ENCODE peak calls at places on chromosomes 13 and 19, in eight cellular contexts. R is stomach, K is heart left ventricle, E is thyroid gland, U is spleen, W is tibial nerve, M is HCT116, B is uterus. I is an unnamed sample.
A peak's percentile ranks its signal among the peaks of the same experiment; 100 is the strongest.

GRCh38 chr13:97853550-97853949 is 99.9 kb upstream of the IPO5 start:
- DNase-seq in R (no peak), K (no peak), E (no peak), U (no peak), W (no peak), M (no peak), B (no peak), I (no peak)

GRCh38 chr19:16441661-16442071 is 30.1 kb downstream of the EPS15L1 start:
- DNase-seq in R (no peak), K (no peak), E (peak; percentile 41), U (no peak), W (no peak), M (no peak), B (no peak), I (no peak)

GRCh38 chr13:39394811-39395685 is 207.9 kb downstream of the LHFPL6 start:
- DNase-seq in R (no peak), K (no peak), E (no peak), U (no peak), W (no peak), M (no peak), B (no peak), I (no peak)

GRCh38 chr13:113211774-113212173 is 2.4 kb downstream of the CUL4A start:
- DNase-seq in R (no peak), K (no peak), E (no peak), U (no peak), W (no peak), M (no peak), B (no peak), I (no peak)

GRCh38 chr19:55105237-55105636 is 12.2 kb downstream of the PPP1R12C start:
- DNase-seq in R (no peak), K (no peak), E (no peak), U (no peak), W (no peak), M (no peak), B (no peak), I (no peak)

GRCh38 chr13:26247011-26247410 is 6.9 kb upstream of the CDK8 start:
- DNase-seq in R (no peak), K (no peak), E (no peak), U (no peak), W (no peak), M (no peak), B (no peak), I (no peak)

GRCh38 chr13:23696610-23697009 is 126.4 kb downstream of the TNFRSF19 start:
- DNase-seq in R (no peak), K (no peak), E (no peak), U (no peak), W (no peak), M (no peak), B (no peak), I (no peak)

GRCh38 chr13:43872181-43872580 is 7.4 kb downstream of the CCDC122 start:
- DNase-seq in R (no peak), K (no peak), E (no peak), U (no peak), W (no peak), M (no peak), B (no peak), I (no peak)

GRCh38 chr19:29084266-29084665 is 128.7 kb downstream of the UQCRFS1 start:
- DNase-seq in R (no peak), K (no peak), E (no peak), U (no peak), W (no peak), M (no peak), B (no peak), I (no peak)

GRCh38 chr19:44796701-44797115 is 12.2 kb upstream of the BCAM start:
- DNase-seq in R (peak; percentile 69), K (peak; percentile 77), E (peak; percentile 29), U (no peak), W (no peak), M (no peak), B (no peak), I (no peak)

GRCh38 chr19:15320118-15320517 is 12.2 kb downstream of the BRD4 start:
- DNase-seq in R (no peak), K (no peak), E (no peak), U (no peak), W (no peak), M (no peak), B (no peak), I (no peak)

GRCh38 chr19:36215276-36216171 is 618 bp downstream of the ZNF146 start:
- DNase-seq in R (no peak), K (no peak), E (peak; percentile 5), U (no peak), W (no peak), M (no peak), B (no peak), I (no peak)

GRCh38 chr13:77544365-77544764 is 8.9 kb downstream of the SCEL start:
- DNase-seq in R (peak; percentile 38), K (peak; percentile 67), E (peak; percentile 90), U (no peak), W (peak; percentile 25), M (no peak), B (peak; percentile 51), I (no peak)

GRCh38 chr19:42427313-42427712 is at the start of gene LIPE:
- DNase-seq in R (no peak), K (no peak), E (no peak), U (no peak), W (no peak), M (no peak), B (no peak), I (no peak)

GRCh38 chr13:51426982-51427381 is 25.9 kb downstream of the INTS6 start:
- DNase-seq in R (no peak), K (no peak), E (no peak), U (no peak), W (no peak), M (no peak), B (no peak), I (no peak)
- H3K36me3 ChIP-seq in R (peaks cover 28% of the 10 kb centered on the region), K (peaks cover 3% of the 10 kb centered on the region), E (peaks cover 5% of the 10 kb centered on the region), U (no peaks in the 10 kb centered on the region), W (no peaks in the 10 kb centered on the region), M (no peaks in the 10 kb centered on the region), B (no peaks in the 10 kb centered on the region), I (no peaks in the 10 kb centered on the region)

GRCh38 chr13:82848766-82849165 is 1033.5 kb downstream of the SLITRK1 start:
- DNase-seq in R (no peak), K (no peak), E (no peak), U (no peak), W (no peak), M (no peak), B (no peak), I (no peak)

GRCh38 chr13:82850644-82851043 is 1031.6 kb downstream of the SLITRK1 start:
- DNase-seq in R (no peak), K (no peak), E (no peak), U (no peak), W (no peak), M (no peak), B (no peak), I (no peak)

DNA sequence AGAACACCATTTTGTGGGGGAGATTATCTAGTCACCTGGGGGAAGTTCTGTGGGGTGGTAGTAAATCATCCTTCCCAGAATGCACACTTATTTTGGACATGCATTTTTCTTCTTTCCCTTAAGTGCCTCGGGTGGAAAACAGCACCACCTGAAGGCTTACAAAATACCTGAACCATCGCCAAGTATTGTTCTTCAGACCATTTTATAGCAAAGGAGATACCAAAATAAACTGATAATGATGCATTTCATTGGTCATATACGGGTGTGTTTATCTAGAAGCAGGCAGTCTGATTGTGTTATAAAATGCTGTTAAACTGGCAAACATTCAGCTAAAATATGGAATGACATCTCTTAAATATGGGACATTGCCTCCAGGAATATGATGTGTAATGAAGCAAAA is 1034.7 kb downstream of the SLITRK1 start:
- DNase-seq in R (no peak), K (no peak), E (no peak), U (no peak), W (no peak), M (no peak), B (no peak), I (no peak)
- TF ChIP-seq CTCF in R (no peak), K (no peak), E (no peak), U (no peak), W (no peak), M (no peak), B (no peak), I (no peak)

DNA sequence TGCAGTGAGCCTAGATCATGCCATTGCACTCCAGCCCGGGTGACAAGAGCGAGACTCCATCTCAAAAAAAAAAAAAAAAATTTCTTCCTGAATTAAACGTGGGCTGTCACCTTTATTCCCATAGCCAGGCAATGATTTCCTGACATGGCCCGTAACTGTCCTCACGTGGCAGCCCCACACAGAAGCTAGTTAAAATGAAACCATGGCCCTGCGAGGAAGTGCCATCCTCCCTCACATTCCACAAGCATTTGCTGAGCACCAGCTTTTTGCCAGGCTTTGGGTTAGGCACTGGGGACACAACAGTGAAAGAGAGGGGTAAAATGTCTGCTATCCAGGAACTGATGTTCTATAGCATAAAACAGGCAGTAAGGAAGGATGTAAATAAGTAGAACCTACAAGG is 13.2 kb upstream of the FBXO27 start:
- DNase-seq in R (no peak), K (no peak), E (no peak), U (no peak), W (no peak), M (no peak), B (no peak), I (no peak)
- TF ChIP-seq POLR2A in R (no peak), K (no peak), E (no peak), U (no peak), W (no peak), M (no peak), B (no peak), I (no peak)

DNA sequence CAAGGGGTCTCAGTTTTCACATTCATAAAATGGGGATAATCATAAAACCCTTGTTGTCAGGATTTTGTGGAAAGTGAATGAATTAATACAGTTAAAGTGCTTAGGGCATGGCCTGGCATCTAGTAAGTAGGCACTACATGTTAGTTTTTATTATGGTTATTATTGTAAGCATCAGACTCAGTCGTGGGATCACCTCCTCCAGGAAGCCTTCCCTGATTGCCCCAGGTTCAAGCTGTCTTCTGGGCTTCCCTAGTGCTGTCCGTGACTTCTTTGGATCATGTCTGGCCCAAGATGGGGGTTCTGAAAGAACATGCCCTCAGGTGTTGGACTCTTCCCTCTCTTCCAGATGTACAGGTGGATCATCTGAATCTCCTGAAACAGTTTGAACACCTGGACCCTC is 10.7 kb downstream of the NUCB1 start:
- DNase-seq in R (no peak), K (no peak), E (no peak), U (no peak), W (no peak), M (no peak), B (no peak), I (no peak)
- H3K36me3 ChIP-seq in R (peaks cover 100% of the 10 kb centered on the region), K (peaks cover 97% of the 10 kb centered on the region), E (peaks cover 84% of the 10 kb centered on the region), U (no peaks in the 10 kb centered on the region), W (peaks cover 31% of the 10 kb centered on the region), M (peaks cover 7% of the 10 kb centered on the region), B (no peaks in the 10 kb centered on the region), I (peaks cover 100% of the 10 kb centered on the region)

GRCh38 chr13:29733069-29733700 is 117.2 kb downstream of the UBL3 start:
- DNase-seq in R (no peak), K (no peak), E (no peak), U (no peak), W (no peak), M (no peak), B (no peak), I (no peak)

GRCh38 chr13:29730253-29730652 is 120.2 kb downstream of the UBL3 start:
- DNase-seq in R (no peak), K (no peak), E (no peak), U (no peak), W (no peak), M (no peak), B (no peak), I (no peak)
- TF ChIP-seq CTCF in R (no peak), K (no peak), E (no peak), U (no peak), W (no peak), M (no peak), B (no peak), I (no peak)

GRCh38 chr19:49869009-49869483 is 1.7 kb upstream of the PNKP start:
- DNase-seq in R (no peak), K (no peak), E (no peak), U (no peak), W (no peak), M (no peak), B (no peak), I (no peak)
- TF ChIP-seq POLR2A in R (no peak), K (no peak), E (no peak), U (no peak), W (peak; percentile 36), M (no peak), B (no peak), I (no peak)